ENCODE peak calls at places on chromosomes 12 and 14, in four cellular contexts. U is neural progenitor cell, K is tibial artery, D is stomach. G is an unnamed sample. For H3K9me3 and H3K4me1, the result is how much of the 10 kb centered on the place peaks cover.

GRCh38 chr12:89516633-89517032 is 8.0 kb downstream of the GALNT4 start:
- DNase-seq in U (no peak), K (no peak), D (no peak), G (no peak)

GRCh38 chr14:43031598-43031997 is 1424.9 kb downstream of the LRFN5 start:
- DNase-seq in U (no peak), K (no peak), D (no peak), G (no peak)

GRCh38 chr14:68794130-68794855 is 1.4 kb upstream of the ZFP36L1 start:
- DNase-seq in U (peak), K (peak), D (peak), G (peak)

GRCh38 chr12:54304187-54304810 is 3.5 kb upstream of the NFE2 start:
- DNase-seq in U (no peak), K (peak), D (peak), G (peak)

GRCh38 chr14:88140874-88141273 is 135.9 kb downstream of the GPR65 start:
- DNase-seq in U (peak), K (no peak), D (no peak), G (no peak)

GRCh38 chr12:2813573-2814185 is 1.2 kb downstream of the ITFG2 start:
- DNase-seq in U (peak), K (no peak), D (no peak), G (no peak)

GRCh38 chr14:90521930-90522483 is 125.2 kb downstream of the CALM1 start:
- DNase-seq in U (no peak), K (no peak), D (no peak), G (no peak)

GRCh38 chr12:129659927-129660326 is 243.9 kb downstream of the TMEM132D start:
- DNase-seq in U (no peak), K (no peak), D (no peak), G (no peak)

GRCh38 chr12:45051490-45052105 is 699 bp upstream of the DBX2 start:
- DNase-seq in U (peak), K (no peak), D (no peak), G (no peak)

GRCh38 chr14:91283666-91284065 is 39.2 kb upstream of the GPR68 start:
- DNase-seq in U (no peak), K (no peak), D (no peak), G (no peak)

GRCh38 chr14:22423958-22424357 is 165.1 kb downstream of the DAD1 start:
- DNase-seq in U (no peak), K (no peak), D (no peak), G (no peak)

GRCh38 chr12:71958056-71958455 is 19.4 kb downstream of the TPH2 start:
- DNase-seq in U (no peak), K (no peak), D (no peak), G (no peak)

GRCh38 chr14:24858684-24859083 is 191.3 kb downstream of the STXBP6 start:
- DNase-seq in U (no peak), K (no peak), D (no peak), G (no peak)

GRCh38 chr12:21831671-21832357 is 57.3 kb upstream of the KCNJ8 start:
- DNase-seq in U (no peak), K (peak), D (no peak), G (no peak)

GRCh38 chr14:91336093-91336450 is 81.5 kb downstream of the CCDC88C start:
- DNase-seq in U (no peak), K (no peak), D (no peak), G (no peak)

GRCh38 chr14:97177016-97177415 is 379.8 kb downstream of the VRK1 start:
- DNase-seq in U (peak), K (no peak), D (no peak), G (no peak)

GRCh38 chr14:97177635-97178034 is 380.5 kb downstream of the VRK1 start:
- DNase-seq in U (no peak), K (no peak), D (no peak), G (no peak)

GRCh38 chr14:97178781-97179180 is 381.6 kb downstream of the VRK1 start:
- DNase-seq in U (no peak), K (no peak), D (no peak), G (no peak)

GRCh38 chr14:97179573-97179972 is 382.4 kb downstream of the VRK1 start:
- DNase-seq in U (no peak), K (no peak), D (no peak), G (no peak)

DNA sequence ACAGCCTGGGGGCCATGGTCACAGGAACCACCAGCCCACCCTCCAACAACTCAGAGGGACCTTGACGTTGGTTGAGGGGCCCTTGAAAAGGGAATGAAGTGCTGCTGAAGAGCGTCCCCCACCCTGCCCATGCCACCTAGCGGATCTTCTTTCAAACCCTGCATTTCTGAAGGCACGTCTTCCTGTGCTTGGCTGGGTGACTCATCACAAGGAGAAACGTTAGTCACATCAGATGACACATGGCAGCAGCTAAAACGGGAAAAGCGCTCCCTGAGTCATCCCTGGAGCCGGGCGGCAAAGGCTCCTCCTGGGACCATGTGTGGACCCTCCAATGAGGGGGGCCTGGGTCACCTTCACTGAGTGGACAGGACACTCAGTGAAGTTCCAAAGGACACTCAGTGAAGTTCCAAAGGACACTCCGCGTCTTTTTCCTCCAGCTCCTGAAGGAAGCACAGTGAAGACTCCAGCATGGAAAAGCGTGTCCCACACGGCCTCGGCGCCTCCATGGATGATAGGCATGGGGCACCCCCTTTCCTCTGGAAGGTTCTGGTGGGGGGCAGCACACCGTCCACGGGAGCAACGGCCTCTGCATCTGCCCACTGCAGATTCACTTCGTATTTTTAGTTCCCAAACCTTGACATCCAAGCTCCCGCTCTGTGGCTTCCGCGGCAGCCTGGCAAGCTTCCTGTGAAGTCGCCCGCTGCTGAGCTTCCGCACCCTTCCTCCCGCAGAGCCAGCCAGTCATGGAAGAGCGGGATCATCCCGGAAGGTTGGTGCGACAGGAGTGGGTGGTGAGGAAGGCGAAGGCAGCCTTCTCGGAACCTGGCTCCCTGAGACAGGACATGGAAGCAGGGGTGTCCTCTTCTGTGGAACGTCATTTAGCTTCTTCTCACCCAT is 383.4 kb downstream of the VRK1 start:
- DNase-seq in U (no peak), K (no peak), D (no peak), G (no peak)
- TF ChIP-seq CTCF in U (no peak), K (no peak), D (no peak), G (no peak)

DNA sequence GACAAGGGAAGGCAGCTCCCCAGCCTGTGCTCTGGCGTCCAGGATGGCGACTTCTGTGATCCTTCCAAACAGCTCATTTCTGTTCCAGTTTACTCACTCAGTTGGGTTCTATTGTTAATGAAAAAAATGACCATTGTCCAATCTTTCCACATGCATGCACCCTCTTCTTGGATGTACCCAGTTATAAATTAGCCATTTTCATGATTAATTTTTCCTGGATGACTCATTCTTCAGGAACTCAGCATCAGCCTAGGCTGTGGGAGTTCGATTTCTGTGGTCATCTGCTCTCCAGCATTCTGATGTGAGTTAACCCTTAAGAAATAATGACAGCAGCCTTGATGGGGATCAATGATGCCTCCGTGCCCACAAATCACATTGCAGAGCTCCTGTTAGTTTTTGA is 926.8 kb downstream of the BCL11B start:
- DNase-seq in U (no peak), K (no peak), D (no peak), G (no peak)
- H3K9me3 ChIP-seq in U (under half), K (under half), D (under half), G (under half)

DNA sequence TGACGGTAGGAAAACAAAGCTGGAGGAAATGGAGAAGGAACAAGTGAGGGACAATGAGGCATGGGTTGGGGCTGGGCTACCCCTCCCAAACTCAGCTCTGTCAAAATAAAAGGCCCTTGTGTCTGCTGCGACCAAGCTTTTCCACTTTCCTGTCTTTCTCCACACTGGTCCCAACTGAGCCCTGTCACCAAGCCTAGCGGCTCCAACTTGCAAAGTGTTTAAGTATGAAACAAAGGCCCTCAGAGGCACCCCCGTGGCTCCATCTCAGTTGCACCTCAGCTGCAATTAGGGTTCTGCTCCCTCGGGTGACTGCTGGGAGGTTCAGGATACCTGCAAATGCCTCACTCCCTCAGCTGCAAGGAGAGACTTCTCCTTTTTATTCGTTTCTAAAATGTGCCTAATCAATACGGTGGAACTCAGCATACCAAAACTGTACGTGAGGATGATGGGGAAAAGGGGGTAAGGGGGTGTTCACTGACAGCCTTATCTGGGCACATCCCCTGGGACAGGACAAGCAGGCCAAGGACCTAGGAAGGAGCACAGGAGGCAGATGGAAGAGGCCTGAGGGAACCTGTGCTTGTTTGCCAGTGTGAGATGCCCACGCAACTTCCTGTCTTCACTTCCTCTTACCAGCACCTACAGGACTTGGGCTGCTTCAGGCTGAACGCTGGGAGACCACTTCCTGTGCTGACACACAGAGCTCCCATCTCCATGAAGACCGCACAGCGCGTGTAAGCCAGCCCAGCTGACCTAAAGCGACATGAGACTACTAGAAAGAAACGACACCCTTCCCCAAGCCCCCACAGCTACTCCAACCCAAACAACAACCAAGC is 8.9 kb downstream of the VAMP1 start:
- DNase-seq in U (no peak), K (no peak), D (peak), G (peak)
- H3K4me1 ChIP-seq in U (under half), K (under half), D (under half), G (under half)

GRCh38 chr14:21072102-21072501 is 2.0 kb downstream of the ARHGEF40 start:
- DNase-seq in U (no peak), K (no peak), D (no peak), G (no peak)

GRCh38 chr14:21072781-21073339 is 2.8 kb downstream of the ARHGEF40 start:
- DNase-seq in U (no peak), K (no peak), D (peak), G (no peak)

GRCh38 chr14:21070083-21070609 is at the start of gene ARHGEF40:
- DNase-seq in U (peak), K (peak), D (peak), G (peak)

GRCh38 chr14:21070610-21071224 is 613 bp downstream of the ARHGEF40 start:
- DNase-seq in U (peak), K (peak), D (no peak), G (peak)

GRCh38 chr14:21071225-21072041 is 1.3 kb downstream of the ARHGEF40 start:
- DNase-seq in U (peak), K (peak), D (peak), G (peak)
- TF ChIP-seq CTCF in U (no peak), K (no peak), D (no peak), G (no peak)

G was measured in right lobe of liver.